ENCODE peak calls at places on chromosomes 3 and 15, in four cellular contexts. X is SK-N-SH, S is K562, P is GM12878. M is an unnamed sample.

GRCh38 chr3:16821053-16821452 is 63.7 kb upstream of the PLCL2 start:
- DNase-seq in X (no peak), S (no peak), P (no peak), M (no peak)

GRCh38 chr15:56307180-56307579 is 58.0 kb upstream of the TEX9 start:
- DNase-seq in X (no peak), S (no peak), P (no peak), M (no peak)

GRCh38 chr3:9653565-9654248 is 4.4 kb downstream of the MTMR14 start:
- DNase-seq in X (no peak), S (no peak), P (peak; percentile 46), M (no peak)

GRCh38 chr3:4633078-4634004 is 140.2 kb downstream of the ITPR1 start:
- DNase-seq in X (peak; percentile 66), S (peak; percentile 38), P (peak; percentile 30), M (peak; percentile 72)

GRCh38 chr3:50355829-50356552 is 3.3 kb downstream of the TMEM115 start:
- DNase-seq in X (no peak), S (no peak), P (no peak), M (no peak)

GRCh38 chr3:65245133-65246076 is 557.6 kb upstream of the ADAMTS9 start:
- DNase-seq in X (no peak), S (no peak), P (no peak), M (peak; percentile 1)

GRCh38 chr3:163916596-163917560 is 1161.4 kb downstream of the SI start:
- DNase-seq in X (peak; percentile 3), S (no peak), P (no peak), M (no peak)

GRCh38 chr3:138078901-138079344 is 36.5 kb downstream of the DZIP1L start:
- DNase-seq in X (no peak), S (no peak), P (no peak), M (peak; percentile 99)

GRCh38 chr3:150248116-150248864 is 159.8 kb upstream of the TSC22D2 start:
- DNase-seq in X (no peak), S (no peak), P (no peak), M (peak; percentile 94)

GRCh38 chr3:178392553-178392952 is 143.7 kb upstream of the KCNMB2 start:
- DNase-seq in X (no peak), S (no peak), P (no peak), M (peak; percentile 52)

GRCh38 chr15:40344631-40345120 is 3.9 kb upstream of the CCDC9B start:
- DNase-seq in X (peak; percentile 87), S (peak; percentile 81), P (no peak), M (peak; percentile 69)

GRCh38 chr3:40396406-40396805 is 9.4 kb downstream of the ENTPD3 start:
- DNase-seq in X (no peak), S (no peak), P (no peak), M (no peak)

GRCh38 chr15:74128785-74129350 is 1.5 kb upstream of the ISLR2 start:
- DNase-seq in X (peak; percentile 59), S (no peak), P (no peak), M (no peak)
- TF ChIP-seq RCOR1 in X (no peak), S (no peak), P (no peak), M (no peak)

GRCh38 chr3:194105292-194105691 is 30.7 kb upstream of the HES1 start:
- DNase-seq in X (no peak), S (no peak), P (no peak), M (no peak)
- H2AFZ ChIP-seq in X (no peak overlapping the region), S (no peak overlapping the region), P (no peak overlapping the region), M (no peak overlapping the region)

DNA sequence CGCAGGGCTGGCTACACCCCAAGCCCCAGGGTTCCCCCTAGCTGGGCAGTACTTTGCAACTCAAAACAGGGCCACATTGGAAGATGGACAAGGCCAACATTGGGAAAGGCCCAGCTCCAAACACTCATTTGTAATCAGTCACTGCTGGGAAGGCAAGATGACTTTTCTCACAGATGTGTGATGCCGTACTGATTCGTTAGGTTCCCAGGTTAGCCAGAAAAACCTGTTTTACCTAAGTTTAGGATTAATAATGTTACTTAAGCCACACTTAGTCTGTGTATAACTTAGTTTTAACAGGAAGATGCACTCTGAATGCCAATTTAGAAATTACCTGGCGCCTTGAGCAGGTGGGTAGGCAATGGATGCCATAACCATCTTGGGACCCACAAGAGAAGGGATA is 71.0 kb downstream of the ITGB5 start:
- DNase-seq in X (no peak), S (no peak), P (no peak), M (no peak)
- TF ChIP-seq RCOR1 in X (no peak), S (no peak), P (no peak), M (no peak)

DNA sequence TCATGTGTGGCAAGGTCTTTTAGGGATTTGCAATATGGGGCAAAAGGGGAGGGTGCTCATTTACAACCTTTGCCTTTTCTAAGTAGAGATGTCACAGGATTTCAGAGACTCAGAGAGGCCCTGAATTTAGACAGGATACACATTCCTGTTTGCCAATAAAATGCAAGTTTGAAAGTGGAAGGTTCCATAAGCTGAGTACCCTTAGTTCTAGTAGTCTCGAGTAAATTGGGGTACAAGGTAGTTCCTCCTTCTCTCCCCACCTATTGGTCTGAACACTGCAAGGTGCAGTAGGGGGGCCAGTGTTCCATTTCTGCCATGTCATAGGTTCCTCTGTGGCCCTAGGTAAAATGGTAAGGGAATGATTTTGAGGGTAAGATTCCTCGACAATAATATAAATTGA is 5.8 kb downstream of the SOX2 start:
- DNase-seq in X (no peak), S (no peak), P (no peak), M (no peak)
- H2AFZ ChIP-seq in X (no peak overlapping the region), S (no peak overlapping the region), P (no peak overlapping the region), M (no peak overlapping the region)

DNA sequence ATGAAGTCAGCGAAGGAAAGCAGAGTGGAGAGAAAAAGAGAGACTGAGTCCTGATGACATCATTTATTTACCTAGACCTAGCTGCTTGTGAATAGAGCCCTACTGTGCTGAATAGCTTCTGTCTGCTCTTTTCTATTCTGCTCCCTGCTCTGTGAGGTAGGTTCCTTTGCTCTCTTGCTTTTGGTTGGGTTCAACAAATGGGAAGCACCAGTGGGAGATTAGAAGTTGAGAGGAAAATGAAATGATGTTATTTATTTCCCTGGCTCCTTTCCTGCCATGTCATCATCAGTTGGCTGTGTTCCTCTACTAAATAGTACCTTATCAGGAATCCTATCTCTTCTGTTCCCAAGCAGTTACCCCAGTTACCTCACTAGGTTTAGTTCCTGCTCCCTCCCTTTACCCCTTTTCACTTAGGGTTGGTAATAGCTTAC is 23.5 kb downstream of the DTWD1 start:
- DNase-seq in X (no peak), S (no peak), P (no peak), M (peak; percentile 54)
- TF ChIP-seq RCOR1 in X (no peak), S (no peak), P (no peak), M (no peak)